ENCODE peak calls at places on chromosomes 6 and 20, in five cellular contexts. K is heart right ventricle; H is kidney; E is CD8-positive, alpha-beta memory T cell; F is psoas muscle. I is an unnamed sample. For H3K9me3 and H3K4me1, the result is how much of the 10 kb centered on the place peaks cover.

GRCh38 chr6:10749734-10750133 is 2.1 kb downstream of the TMEM14B start:
- DNase-seq in E (no peak), F (no peak), H (no peak), K (no peak), I (no peak)

GRCh38 chr20:39547546-39548410 is 585.6 kb downstream of the DHX35 start:
- DNase-seq in K (no peak), F (no peak), E (no peak), H (no peak), I (no peak)

GRCh38 chr20:14355791-14356190 is 18.4 kb upstream of the FLRT3 start:
- DNase-seq in H (no peak), F (no peak), K (no peak), E (no peak), I (no peak)

GRCh38 chr6:81806793-81807565 is 54.5 kb upstream of the TENT5A start:
- DNase-seq in H (no peak), E (no peak), K (no peak), F (no peak), I (no peak)

GRCh38 chr6:41167173-41167963 is 4.5 kb upstream of the TREM2 start:
- DNase-seq in E (no peak), F (no peak), K (no peak), H (no peak), I (no peak)

GRCh38 chr20:46367234-46367633 is 39.2 kb downstream of the ELMO2 start:
- DNase-seq in F (no peak), K (no peak), H (no peak), E (no peak), I (no peak)

GRCh38 chr6:26576929-26577719 is 19.6 kb upstream of the ABT1 start:
- DNase-seq in E (peak), F (no peak), K (peak), H (no peak), I (peak)

GRCh38 chr20:57911512-57912226 is 201.9 kb upstream of the PMEPA1 start:
- DNase-seq in F (no peak), E (no peak), H (no peak), K (no peak), I (no peak)

GRCh38 chr20:2485662-2486061 is 15.1 kb upstream of the SNRPB start:
- DNase-seq in E (no peak), K (peak), F (no peak), H (no peak), I (peak)

DNA sequence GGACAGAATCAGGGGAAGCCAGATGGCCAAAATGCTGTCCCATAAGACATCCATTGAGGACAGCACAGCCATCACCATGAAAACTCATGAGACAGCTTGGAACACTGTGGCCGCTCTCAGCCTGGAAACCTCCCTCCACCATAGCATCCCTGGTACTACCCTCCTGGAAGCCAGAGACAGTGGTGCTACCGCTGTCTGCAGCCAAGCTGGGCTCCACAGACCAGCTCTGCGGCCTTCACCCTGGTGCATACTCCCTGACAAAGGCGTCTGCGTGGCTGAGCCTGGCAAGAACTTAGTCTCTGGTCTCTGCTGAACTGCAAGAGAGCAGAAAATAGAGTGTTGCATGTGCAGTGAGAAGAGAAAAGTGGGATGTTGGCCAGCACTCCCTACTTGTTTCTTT is 558.0 kb downstream of the C6orf118 start:
- DNase-seq in K (no peak), E (no peak), F (no peak), H (no peak), I (no peak)
- H3K9me3 ChIP-seq in K (under half), E (under half), F (under half), H (under half), I (under half)

GRCh38 chr6:57262901-57263694 is 41.0 kb upstream of the RAB23 start:
- DNase-seq in E (no peak), K (no peak), F (peak), H (no peak), I (no peak)
- H3K4me3 ChIP-seq in E (no peak), K (no peak), F (no peak), H (no peak), I (no peak)

GRCh38 chr20:25489221-25489863 is 81.9 kb downstream of the GINS1 start:
- DNase-seq in K (no peak), F (no peak), H (peak), E (no peak), I (peak)
- H3K4me1 ChIP-seq in K (under half), F (under half), H (under half), E (under half), I (under half)

GRCh38 chr6:148323344-148323743 is 19.3 kb upstream of the SASH1 start:
- DNase-seq in F (no peak), E (no peak), H (no peak), K (no peak), I (no peak)
- H3K9me3 ChIP-seq in F (under half), E (under half), H (under half), K (under half), I (under half)

GRCh38 chr6:67219336-67219735 is 1415.7 kb upstream of the ADGRB3 start:
- DNase-seq in H (no peak), E (no peak), F (no peak), K (no peak), I (no peak)

GRCh38 chr6:67221226-67221625 is 1413.9 kb upstream of the ADGRB3 start:
- DNase-seq in F (no peak), K (no peak), H (no peak), E (no peak), I (no peak)

DNA sequence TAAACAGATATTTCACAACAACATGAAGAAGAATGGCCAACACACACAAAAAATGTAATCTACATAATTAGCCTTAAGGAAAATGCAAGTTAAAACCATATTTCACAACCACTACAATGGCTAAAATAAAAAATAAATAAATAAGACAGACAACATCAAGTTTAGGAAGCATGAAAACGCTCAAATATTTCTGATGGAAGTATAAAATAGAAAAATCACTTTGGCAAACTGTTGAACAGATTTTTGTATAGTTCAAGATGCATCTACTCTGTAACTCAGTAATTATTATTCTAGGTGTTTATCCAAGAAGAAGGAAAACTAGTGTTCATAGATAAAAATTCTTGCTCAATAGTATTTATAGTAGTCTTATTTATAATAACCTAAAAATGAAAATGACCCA is 1410.1 kb upstream of the ADGRB3 start:
- DNase-seq in E (no peak), H (no peak), F (no peak), K (no peak), I (no peak)
- H3K4me3 ChIP-seq in E (no peak), H (no peak), F (no peak), K (no peak), I (no peak)

DNA sequence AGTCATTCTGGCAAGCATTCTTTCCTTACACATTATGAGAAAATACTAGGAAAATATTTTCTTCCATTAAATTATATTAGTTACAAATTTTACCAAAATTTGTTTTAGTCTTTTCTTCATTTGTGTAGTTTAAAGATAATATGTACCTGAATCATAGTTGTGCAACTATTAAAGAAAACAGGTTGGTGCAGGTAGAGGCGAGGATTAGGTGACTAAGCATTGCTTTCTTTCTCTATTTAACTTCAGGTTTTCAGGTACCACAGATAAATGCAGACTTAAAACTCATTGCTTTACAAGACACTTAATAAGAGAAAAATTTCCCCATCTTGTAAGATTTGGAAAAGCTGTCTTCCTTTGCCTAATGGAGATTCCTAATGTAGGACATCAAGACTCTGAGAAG is 1175.5 kb upstream of the ADGRB3 start:
- DNase-seq in F (no peak), E (no peak), K (no peak), H (no peak), I (no peak)
- H3K4me1 ChIP-seq in F (under half), E (under half), K (under half), H (under half), I (under half)

DNA sequence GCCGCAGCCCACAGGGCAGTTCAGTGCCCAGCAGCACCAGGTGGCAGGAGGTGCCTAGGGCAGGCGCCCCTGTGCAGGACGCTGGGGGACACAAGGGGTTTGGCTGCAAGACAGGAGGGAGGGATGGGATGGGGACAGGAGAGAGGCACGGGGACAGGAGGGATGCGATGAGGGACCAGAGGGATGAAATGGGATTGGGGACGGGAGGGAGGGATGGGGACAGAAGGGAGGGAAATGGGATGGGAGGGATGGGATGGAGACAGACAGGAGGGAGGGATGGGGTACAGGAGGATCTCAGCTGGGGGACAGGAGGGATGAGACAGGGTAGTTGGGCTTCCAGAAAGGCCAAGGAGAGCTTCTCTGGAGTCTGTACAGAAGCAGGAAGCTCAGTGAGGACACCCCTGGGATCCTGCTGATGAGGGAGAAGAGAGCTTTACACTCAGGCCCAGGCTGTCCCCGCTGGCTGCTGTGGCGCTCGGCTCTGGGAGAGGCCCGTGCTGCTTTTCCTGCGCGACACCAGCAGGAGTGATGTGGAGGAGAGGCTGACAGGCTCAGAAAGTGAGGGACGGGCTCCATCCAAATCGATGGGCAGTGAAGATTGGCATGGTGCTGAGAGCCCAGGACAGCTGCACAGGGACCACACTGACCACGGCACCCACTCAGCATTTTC is 400.8 kb downstream of the SMOC2 start:
- DNase-seq in E (no peak), H (no peak), F (no peak), K (no peak), I (no peak)
- H3K9me3 ChIP-seq in E (under half), H (under half), F (under half), K (under half), I (under half)

I was measured in upper lobe of left lung.